ENCODE peak calls at places on chromosomes 2 and 18, in seven cellular contexts. Y, W, H, B, R, K and P are unnamed samples.

GRCh38 chr2:125471963-125472362 is 1184.0 kb upstream of the GYPC start:
- DNase-seq in H (no peak), K (no peak), W (no peak), Y (no peak), B (no peak), R (no peak), P (peak)

GRCh38 chr2:241726459-241726858 is 8.0 kb upstream of the D2HGDH start:
- DNase-seq in R (no peak), W (no peak), K (no peak), H (no peak), B (no peak), Y (no peak), P (no peak)

GRCh38 chr2:197158591-197159550 is 151.7 kb downstream of the ANKRD44 start:
- DNase-seq in W (no peak), R (no peak), H (no peak), B (no peak), K (no peak), Y (no peak), P (no peak)

GRCh38 chr2:64324746-64325410 is 129.1 kb upstream of the LGALSL start:
- DNase-seq in H (no peak), R (no peak), Y (no peak), W (no peak), K (no peak), B (no peak), P (no peak)

GRCh38 chr2:232299927-232300674 is 78.5 kb upstream of the ALPP start:
- DNase-seq in B (no peak), W (no peak), H (no peak), R (no peak), K (no peak), Y (no peak), P (no peak)

GRCh38 chr2:237637429-237638135 is 10.2 kb downstream of the LRRFIP1 start:
- DNase-seq in Y (no peak), W (no peak), K (no peak), H (no peak), B (no peak), R (no peak), P (no peak)

GRCh38 chr2:65367517-65367916 is 64.9 kb downstream of the SPRED2 start:
- DNase-seq in K (no peak), R (no peak), Y (no peak), B (peak), H (peak), W (no peak), P (peak)

GRCh38 chr2:10226032-10226724 is 76.5 kb upstream of the HPCAL1 start:
- DNase-seq in R (no peak), K (no peak), B (no peak), W (no peak), Y (peak), H (peak), P (no peak)

GRCh38 chr2:235041221-235041917 is 89.6 kb downstream of the SH3BP4 start:
- DNase-seq in B (no peak), R (no peak), H (no peak), Y (no peak), K (no peak), W (no peak), P (no peak)

GRCh38 chr2:206585335-206585734 is 57.0 kb upstream of the FAM237A start:
- DNase-seq in H (no peak), R (no peak), Y (no peak), B (no peak), K (no peak), W (no peak), P (no peak)

GRCh38 chr2:74481961-74482800 is 617 bp downstream of the CCDC142 start:
- DNase-seq in R (peak), Y (no peak), K (peak), B (no peak), W (peak), H (peak), P (no peak)

GRCh38 chr2:38788306-38788705 is 10.3 kb downstream of the GEMIN6 start:
- DNase-seq in H (no peak), B (no peak), K (no peak), R (no peak), W (no peak), Y (no peak), P (no peak)

GRCh38 chr2:120740765-120741513 is 5.3 kb downstream of the GLI2 start:
- DNase-seq in B (no peak), H (no peak), R (peak), W (no peak), Y (no peak), K (no peak), P (no peak)

GRCh38 chr18:11518788-11519685 is 90.4 kb upstream of the SLC35G4 start:
- DNase-seq in K (no peak), R (no peak), W (peak), B (no peak), Y (no peak), H (no peak), P (peak)

GRCh38 chr2:35099345-35099744 is 1256.2 kb upstream of the CRIM1 start:
- DNase-seq in K (no peak), B (no peak), W (no peak), R (no peak), Y (no peak), H (no peak), P (no peak)

GRCh38 chr2:144694456-144694855 is 174.5 kb upstream of the ZEB2 start:
- DNase-seq in R (no peak), B (no peak), W (no peak), H (no peak), Y (no peak), K (no peak), P (no peak)

GRCh38 chr2:150588210-150588870 is 100.9 kb upstream of the RND3 start:
- DNase-seq in H (no peak), W (no peak), K (no peak), B (no peak), Y (no peak), R (no peak), P (no peak)

GRCh38 chr2:195813401-195813800 is 156.4 kb downstream of the SLC39A10 start:
- DNase-seq in K (no peak), W (no peak), Y (no peak), R (no peak), B (no peak), H (no peak), P (no peak)

GRCh38 chr2:39020383-39020782 is 100.5 kb downstream of the SOS1 start:
- DNase-seq in R (no peak), B (no peak), W (no peak), K (no peak), Y (no peak), H (no peak), P (no peak)

GRCh38 chr18:12455511-12455910 is 47.8 kb downstream of the PRELID3A start:
- DNase-seq in Y (no peak), R (no peak), B (no peak), W (no peak), K (no peak), H (no peak), P (peak)

GRCh38 chr2:156333274-156333950 is 891 bp upstream of the NR4A2 start:
- DNase-seq in W (peak), H (no peak), R (no peak), B (no peak), Y (peak), K (no peak), P (no peak)